ENCODE peak calls at places on chromosome 7, in four cellular contexts. Y is GM06990, B is fibroblast of mammary gland, A is A549. L is an unnamed sample.

GRCh38 chr7:90957883-90958282 is 306.4 kb upstream of the FZD1 start:
- DNase-seq in Y (no peak), B (peak), A (no peak), L (no peak)

GRCh38 chr7:100765250-100765649 is 31.9 kb downstream of the ZAN start:
- DNase-seq in Y (no peak), B (no peak), A (no peak), L (no peak)

GRCh38 chr7:65379318-65379717 is 5.7 kb downstream of the ZNF92 start:
- DNase-seq in Y (no peak), B (no peak), A (no peak), L (no peak)

GRCh38 chr7:134709197-134709596 is 62.5 kb downstream of the BPGM start:
- DNase-seq in Y (no peak), B (no peak), A (no peak), L (no peak)

GRCh38 chr7:42155836-42156540 is 81.0 kb downstream of the GLI3 start:
- DNase-seq in Y (no peak), B (peak), A (no peak), L (no peak)

GRCh38 chr7:76514926-76515325 is 4.6 kb downstream of the UPK3B start:
- DNase-seq in Y (no peak), B (no peak), A (no peak), L (no peak)

GRCh38 chr7:1981201-1981877 is 251.4 kb downstream of the MAD1L1 start:
- DNase-seq in Y (no peak), B (no peak), A (no peak), L (no peak)

GRCh38 chr7:27107901-27108381 is 5.5 kb upstream of the HOXA2 start:
- DNase-seq in Y (no peak), B (no peak), A (no peak), L (peak)

GRCh38 chr7:27345164-27345887 is 102.7 kb downstream of the EVX1 start:
- DNase-seq in Y (no peak), B (no peak), A (no peak), L (no peak)

GRCh38 chr7:5752663-5753062 is 28.8 kb downstream of the RNF216 start:
- DNase-seq in Y (no peak), B (no peak), A (no peak), L (no peak)

GRCh38 chr7:368651-369475 is 78.9 kb downstream of the FOXL3 start:
- DNase-seq in Y (no peak), B (no peak), A (no peak), L (no peak)

GRCh38 chr7:155493744-155494538 is 36.0 kb downstream of the EN2 start:
- DNase-seq in Y (no peak), B (no peak), A (no peak), L (no peak)

GRCh38 chr7:105916603-105917002 is 40.2 kb upstream of the ATXN7L1 start:
- DNase-seq in Y (no peak), B (peak), A (no peak), L (no peak)

GRCh38 chr7:155066417-155066950 is 3.6 kb upstream of the HTR5A start:
- DNase-seq in Y (no peak), B (peak), A (no peak), L (no peak)

GRCh38 chr7:106041140-106041717 is 70.9 kb downstream of the SYPL1 start:
- DNase-seq in Y (no peak), B (peak), A (peak), L (no peak)

GRCh38 chr7:148882668-148883232 is 1.3 kb downstream of the EZH2 start:
- DNase-seq in Y (no peak), B (peak), A (no peak), L (no peak)

GRCh38 chr7:84194484-84195260 is at the start of gene SEMA3A:
- DNase-seq in Y (no peak), B (peak), A (peak), L (no peak)

GRCh38 chr7:34362621-34363020 is 295.4 kb upstream of the NPSR1 start:
- DNase-seq in Y (no peak), B (no peak), A (no peak), L (no peak)

GRCh38 chr7:132738254-132738653 is 162.0 kb upstream of the PLXNA4 start:
- DNase-seq in Y (no peak), B (peak), A (peak), L (no peak)

GRCh38 chr7:90119178-90119971 is 34.9 kb upstream of the STEAP1 start:
- DNase-seq in Y (no peak), B (peak), A (peak), L (no peak)

GRCh38 chr7:43077732-43078391 is 34.6 kb upstream of the HECW1 start:
- DNase-seq in Y (no peak), B (no peak), A (peak), L (no peak)

GRCh38 chr7:138645284-138645683 is 55.9 kb downstream of the SVOPL start:
- DNase-seq in Y (no peak), B (no peak), A (peak), L (no peak)

GRCh38 chr7:87918740-87919139 is 15.3 kb upstream of the ADAM22 start:
- DNase-seq in Y (no peak), B (no peak), A (no peak), L (no peak)

GRCh38 chr7:34361663-34362250 is 296.3 kb upstream of the NPSR1 start:
- DNase-seq in Y (no peak), B (no peak), A (no peak), L (no peak)

GRCh38 chr7:13017325-13017853 is 330.0 kb downstream of the ARL4A start:
- DNase-seq in Y (no peak), B (peak), A (peak), L (no peak)

GRCh38 chr7:36192050-36192824 is 39.2 kb downstream of the EEPD1 start:
- DNase-seq in Y (no peak), B (peak), A (no peak), L (no peak)

GRCh38 chr7:32587431-32587948 is 92.2 kb downstream of the AVL9 start:
- DNase-seq in Y (no peak), B (peak), A (peak), L (no peak)

GRCh38 chr7:128207609-128208008 is 33.5 kb upstream of the LEP start:
- DNase-seq in Y (no peak), B (no peak), A (no peak), L (no peak)

GRCh38 chr7:70907594-70907993 is 224.3 kb upstream of the GALNT17 start:
- DNase-seq in Y (no peak), B (no peak), A (no peak), L (no peak)

GRCh38 chr7:130959743-130960207 is 225.8 kb upstream of the KLF14 start:
- DNase-seq in Y (no peak), B (peak), A (peak), L (no peak)

DNA sequence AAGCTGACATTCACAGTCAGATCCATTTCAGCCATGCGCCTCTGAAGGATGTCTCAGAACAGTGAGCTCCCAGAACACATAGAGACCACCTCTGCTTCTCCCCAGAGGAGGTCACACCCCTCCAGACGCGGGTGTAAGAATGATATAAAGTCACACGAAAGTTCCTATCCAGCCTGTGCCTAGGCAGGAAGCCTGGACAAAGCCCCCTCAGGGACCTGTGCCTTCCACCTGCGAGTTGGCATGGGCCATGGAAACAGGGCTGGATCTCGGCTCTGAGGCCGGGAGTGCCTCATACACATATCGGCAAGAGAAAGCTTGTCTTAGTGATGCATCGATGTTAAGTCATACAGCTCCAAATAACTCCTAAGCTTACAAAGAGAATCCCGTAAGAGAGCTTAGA is 5.0 kb downstream of the VIPR2 start:
- DNase-seq in Y (no peak), B (no peak), A (no peak), L (no peak)
- H3K4me3 ChIP-seq in Y (no peak), B (no peak), A (no peak), L (no peak)

GRCh38 chr7:141973673-141974072 is at the start of gene TAS2R38:
- DNase-seq in Y (no peak), B (no peak), A (no peak), L (no peak)

GRCh38 chr7:141978351-141978750 is 4.8 kb upstream of the TAS2R38 start:
- DNase-seq in Y (no peak), B (no peak), A (no peak), L (no peak)

GRCh38 chr7:141976524-141977245 is 3.1 kb upstream of the TAS2R38 start:
- DNase-seq in Y (no peak), B (no peak), A (no peak), L (no peak)

GRCh38 chr7:141974831-141975230 is 1.3 kb upstream of the TAS2R38 start:
- DNase-seq in Y (no peak), B (peak), A (peak), L (no peak)

DNA sequence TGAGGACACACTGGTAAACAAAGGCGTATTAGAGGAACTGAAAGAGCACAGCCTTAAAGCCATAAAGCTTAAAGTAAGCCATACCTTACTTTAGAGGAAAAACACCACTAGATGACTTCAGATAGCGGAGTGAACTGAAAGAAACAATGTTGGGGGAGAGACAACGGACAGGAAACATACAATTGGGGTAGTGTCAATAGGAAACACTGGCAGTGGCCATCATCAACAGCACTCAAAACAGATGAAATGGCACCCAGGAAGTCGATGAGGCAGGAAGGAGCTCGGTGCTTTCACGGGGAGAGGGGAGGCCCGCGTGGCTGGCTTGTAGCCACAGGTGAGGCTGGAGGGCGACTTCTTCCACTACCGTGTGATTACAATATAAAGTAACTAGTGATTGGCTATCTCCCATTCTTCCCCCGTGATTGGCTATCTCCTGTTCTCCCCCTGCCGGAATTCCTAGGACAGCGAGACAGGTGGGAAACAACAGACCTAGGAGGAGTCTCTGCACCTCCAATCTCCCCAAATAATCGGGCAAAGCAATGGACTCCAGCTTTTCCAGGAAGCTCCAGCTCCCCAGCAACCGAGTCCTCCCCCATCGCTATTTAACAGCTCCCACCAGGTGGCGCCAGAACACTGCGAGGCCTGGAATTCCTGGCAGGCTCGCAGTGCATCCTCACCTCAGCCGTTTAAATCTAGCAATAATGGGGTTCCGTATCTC is 2.4 kb upstream of the TAS2R38 start:
- DNase-seq in Y (peak), B (peak), A (peak), L (no peak)
- H3K4me3 ChIP-seq in Y (peak), B (no peak), A (peak), L (no peak)

GRCh38 chr7:79453558-79454324 is at the start of gene MAGI2:
- DNase-seq in Y (no peak), B (peak), A (peak), L (peak)
- H3K4me3 ChIP-seq in Y (no peak), B (peak), A (peak), L (peak)

DNA sequence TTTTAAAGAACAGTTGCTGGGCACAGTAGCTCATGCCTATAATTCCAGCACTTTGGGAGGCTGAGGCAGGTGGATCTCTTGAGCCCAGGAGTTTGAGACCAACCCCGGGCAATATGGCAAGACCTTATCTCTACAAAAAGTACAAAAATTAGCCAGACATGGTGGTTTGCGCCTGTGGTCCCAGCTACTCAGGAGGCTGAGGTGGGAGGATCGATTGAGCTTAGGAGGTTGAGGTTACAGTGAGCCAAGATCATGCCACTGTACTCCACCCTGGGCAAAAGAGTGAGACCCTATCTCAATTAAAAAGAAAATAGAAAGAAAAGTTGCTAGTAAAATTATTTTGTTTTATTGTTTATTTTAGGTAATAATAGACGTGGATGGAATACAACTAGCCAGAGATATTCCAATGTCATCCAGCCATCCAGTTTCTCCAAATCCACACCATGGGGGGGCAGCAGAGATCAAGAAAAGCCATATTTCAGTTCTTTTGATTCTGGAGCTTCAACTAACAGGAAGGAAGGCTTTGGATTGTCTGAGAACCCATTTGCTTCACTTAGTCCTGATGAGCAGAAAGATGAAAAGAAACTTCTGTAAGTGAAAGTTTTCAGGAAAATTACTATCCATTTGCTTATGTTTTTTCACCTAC is 3.0 kb downstream of the NUP42 start:
- DNase-seq in Y (no peak), B (peak), A (peak), L (no peak)
- H3K4me3 ChIP-seq in Y (no peak), B (no peak), A (no peak), L (no peak)

DNA sequence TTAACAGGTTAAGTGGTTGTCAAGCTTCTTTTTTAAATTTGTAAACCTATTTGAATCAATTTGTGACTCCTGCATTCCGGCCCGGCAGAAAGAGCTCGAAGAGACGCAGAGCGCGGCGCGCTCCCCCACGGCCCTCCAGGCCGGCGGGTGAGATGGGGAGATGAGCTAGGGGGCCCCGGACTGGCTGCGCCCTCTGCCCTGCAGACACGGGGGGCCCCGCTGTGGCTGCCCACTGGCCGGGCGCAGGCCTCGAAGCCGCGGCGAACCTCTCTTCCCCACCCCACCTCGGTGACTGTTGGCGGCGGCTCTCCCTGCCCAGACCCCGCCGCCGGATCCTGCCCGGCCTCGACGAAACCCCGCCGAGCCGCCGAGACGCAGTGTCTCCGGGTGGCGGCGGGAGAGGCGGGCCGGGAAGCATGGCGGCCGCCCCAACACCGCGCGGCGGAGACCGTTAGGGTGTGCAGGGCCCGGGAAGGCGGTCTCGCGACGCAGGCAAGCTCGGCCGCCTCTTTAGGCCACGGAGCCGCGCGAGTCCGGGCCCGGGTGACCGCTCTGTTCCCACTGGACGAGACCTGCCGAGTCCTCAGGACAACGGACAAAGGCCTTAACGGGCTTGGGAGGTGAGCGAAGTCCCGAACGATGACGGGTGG is 24.1 kb downstream of the NUP42 start:
- DNase-seq in Y (no peak), B (no peak), A (no peak), L (no peak)
- H3K4me3 ChIP-seq in Y (no peak), B (no peak), A (no peak), L (peak)

DNA sequence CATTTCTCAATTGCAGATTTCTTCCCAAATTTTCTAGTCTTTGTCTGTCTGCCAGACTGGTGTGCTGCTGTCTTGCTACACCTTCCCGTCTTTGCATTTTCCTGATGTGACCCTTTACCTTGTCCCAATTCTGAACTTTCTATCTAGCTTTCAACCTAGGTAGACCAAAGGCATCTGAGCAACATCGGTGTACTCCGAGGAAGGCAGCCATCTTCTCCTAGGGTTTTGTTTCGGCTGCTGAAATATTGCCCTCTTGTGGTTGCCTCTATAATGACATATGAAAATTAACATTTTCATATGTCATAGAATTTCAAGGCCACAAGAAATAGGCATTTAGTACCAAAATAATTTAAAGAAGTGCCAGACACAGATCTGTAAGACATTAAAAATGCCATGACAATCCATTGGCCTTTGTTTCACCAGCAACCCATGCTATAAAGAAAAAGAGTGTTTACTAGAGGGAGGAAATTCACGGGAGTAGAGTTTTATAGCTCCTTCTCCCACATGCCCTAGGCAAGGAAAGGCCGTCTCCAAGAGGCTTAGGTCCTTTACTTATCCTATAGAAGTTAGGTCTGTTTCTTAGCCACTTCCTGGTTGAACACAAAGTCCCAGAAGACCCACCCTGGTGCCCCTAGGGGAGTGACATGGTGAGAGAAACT is 23.4 kb downstream of the OR9A2 start:
- DNase-seq in Y (peak), B (peak), A (peak), L (no peak)
- H3K4me3 ChIP-seq in Y (peak), B (peak), A (peak), L (no peak)

DNA sequence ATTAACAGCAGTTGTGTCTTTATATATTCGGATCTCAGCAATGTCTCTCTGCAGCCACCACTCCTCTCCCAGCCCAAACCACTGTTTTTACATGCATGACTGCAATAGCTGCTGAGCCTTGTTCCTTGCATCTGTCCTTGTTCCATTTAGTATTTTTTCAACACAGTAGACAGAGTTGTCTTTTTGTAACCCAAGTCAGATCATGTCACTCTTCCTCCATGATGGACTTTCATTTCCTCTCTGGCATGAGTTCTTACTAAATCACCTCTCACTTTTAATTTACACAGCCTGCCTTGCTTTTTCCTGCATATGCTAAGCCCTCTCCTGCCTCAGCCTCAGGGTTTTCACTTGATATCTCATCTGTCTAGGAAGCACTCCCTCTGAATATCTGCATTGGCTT is 353.2 kb downstream of the HGF start:
- DNase-seq in Y (no peak), B (no peak), A (no peak), L (no peak)
- H3K4me3 ChIP-seq in Y (no peak), B (no peak), A (no peak), L (no peak)

L was measured in right atrium auricular region.